ENCODE peak calls at places on chromosomes 12 and 14, in five cellular contexts. N is iPS-NIHi11, Q is OCI-LY7, X is activated T-cell treated with anti-CD3 and anti-CD28 coated beads for 1 hour, W is astrocyte of the spinal cord. C is an unnamed sample.

GRCh38 chr12:104733717-104734175 is 224.3 kb downstream of the SLC41A2 start:
- DNase-seq in N (peak), Q (peak), X (no peak), W (no peak), C (no peak)

GRCh38 chr14:62126885-62127478 is 364.8 kb downstream of the SNAPC1 start:
- DNase-seq in N (peak), Q (peak), X (no peak), W (peak), C (peak)

GRCh38 chr12:30794591-30795409 is 40.0 kb upstream of the CAPRIN2 start:
- DNase-seq in N (peak), Q (no peak), X (no peak), W (peak), C (no peak)

GRCh38 chr12:31322651-31323248 is 3.2 kb downstream of the SINHCAF start:
- DNase-seq in N (no peak), Q (no peak), X (no peak), W (peak), C (no peak)

GRCh38 chr12:12714276-12715001 is 2.7 kb upstream of the CDKN1B start:
- DNase-seq in N (peak), Q (peak), X (peak), W (peak), C (peak)

GRCh38 chr14:32913725-32914124 is 25.0 kb upstream of the NPAS3 start:
- DNase-seq in N (peak), Q (no peak), X (no peak), W (peak), C (no peak)

GRCh38 chr12:68207276-68207675 is 18.3 kb downstream of the IL26 start:
- DNase-seq in N (no peak), Q (no peak), X (no peak), W (no peak), C (no peak)

GRCh38 chr14:77037886-77038511 is 9.5 kb upstream of the IRF2BPL start:
- DNase-seq in N (no peak), Q (no peak), X (peak), W (no peak), C (peak)

GRCh38 chr12:79932393-79932792 is 2.5 kb downstream of the PPP1R12A start:
- DNase-seq in N (no peak), Q (no peak), X (no peak), W (no peak), C (no peak)

GRCh38 chr12:116687888-116688287 is 50.0 kb downstream of the SPRING1 start:
- DNase-seq in N (peak), Q (peak), X (no peak), W (no peak), C (no peak)

GRCh38 chr14:88853129-88853528 is 28.7 kb downstream of the TTC8 start:
- DNase-seq in N (no peak), Q (no peak), X (no peak), W (no peak), C (no peak)

GRCh38 chr12:64696065-64696741 is 63.0 kb downstream of the GNS start:
- DNase-seq in N (no peak), Q (peak), X (no peak), W (peak), C (peak)

GRCh38 chr14:93430889-93431670 is at the start of gene UNC79:
- DNase-seq in N (peak), Q (no peak), X (no peak), W (no peak), C (peak)

GRCh38 chr12:25071366-25071765 is 122.5 kb upstream of the BCAT1 start:
- DNase-seq in N (no peak), Q (no peak), X (no peak), W (no peak), C (no peak)

GRCh38 chr14:50402965-50403364 is 6.3 kb upstream of the CDKL1 start:
- DNase-seq in N (no peak), Q (no peak), X (no peak), W (peak), C (no peak)

GRCh38 chr14:104697892-104698583 is 8.6 kb downstream of the INF2 start:
- DNase-seq in N (no peak), Q (no peak), X (no peak), W (no peak), C (no peak)

C was measured in NCI-H510A treated with DMSO at 0.1 percent for 48 hours.